ENCODE peak calls at places on chromosome 3, in four cellular contexts. Z is HepG2, I is HCT116, S is K562. Q is an unnamed sample.

GRCh38 chr3:128395500-128396125 is 71.1 kb downstream of the DNAJB8 start:
- DNase-seq in S (peak), Z (no peak), I (no peak), Q (no peak)

GRCh38 chr3:96334779-96335178 is 479.6 kb upstream of the EPHA6 start:
- DNase-seq in I (no peak), Z (no peak), S (no peak), Q (no peak)

GRCh38 chr3:150797155-150797554 is 34.2 kb upstream of the SIAH2 start:
- DNase-seq in I (no peak), Z (no peak), S (no peak), Q (no peak)

GRCh38 chr3:45343947-45344346 is 44.4 kb upstream of the LARS2 start:
- DNase-seq in S (peak), Z (peak), I (peak), Q (no peak)

GRCh38 chr3:133113526-133113925 is 75.3 kb downstream of the TMEM108 start:
- DNase-seq in I (no peak), S (no peak), Z (no peak), Q (no peak)

GRCh38 chr3:150035400-150035799 is 64.7 kb upstream of the PFN2 start:
- DNase-seq in Z (no peak), S (no peak), I (no peak), Q (no peak)

GRCh38 chr3:155321418-155321817 is 27.9 kb upstream of the STRIT1 start:
- DNase-seq in I (no peak), Z (no peak), S (no peak), Q (no peak)

GRCh38 chr3:175852560-175852959 is 993.4 kb downstream of the NAALADL2 start:
- DNase-seq in S (no peak), Z (no peak), I (no peak), Q (no peak)

GRCh38 chr3:33437556-33438283 is 2.5 kb downstream of the UBP1 start:
- DNase-seq in S (no peak), Z (peak), I (no peak), Q (no peak)

GRCh38 chr3:169604568-169604967 is 58.9 kb downstream of the MECOM start:
- DNase-seq in Z (no peak), S (no peak), I (peak), Q (no peak)

GRCh38 chr3:60461199-60461598 is 790.1 kb downstream of the FHIT start:
- DNase-seq in I (no peak), Z (no peak), S (no peak), Q (no peak)

GRCh38 chr3:157082305-157082981 is 77.5 kb downstream of the CCNL1 start:
- DNase-seq in I (peak), Z (no peak), S (no peak), Q (no peak)

GRCh38 chr3:110608566-110608965 is 463.1 kb upstream of the NECTIN3 start:
- DNase-seq in I (no peak), S (no peak), Z (no peak), Q (no peak)

GRCh38 chr3:9715764-9716437 is 12.3 kb downstream of the CPNE9 start:
- DNase-seq in I (peak), S (peak), Z (peak), Q (no peak)

GRCh38 chr3:155031191-155031590 is 48.9 kb upstream of the MME start:
- DNase-seq in I (no peak), Z (no peak), S (no peak), Q (no peak)

GRCh38 chr3:5055352-5056004 is 66.6 kb upstream of the ARL8B start:
- DNase-seq in Z (no peak), S (no peak), I (no peak), Q (no peak)

GRCh38 chr3:103919327-103919726 is 1447.4 kb upstream of the ALCAM start:
- DNase-seq in S (no peak), I (no peak), Z (no peak), Q (no peak)

GRCh38 chr3:50365080-50365841 is 5.9 kb upstream of the TMEM115 start:
- DNase-seq in S (peak), I (peak), Z (no peak), Q (no peak)

GRCh38 chr3:57864853-57865252 is 108.7 kb downstream of the SLMAP start:
- DNase-seq in I (no peak), Z (no peak), S (no peak), Q (no peak)

GRCh38 chr3:50157821-50158556 is 2.9 kb downstream of the SEMA3F start:
- DNase-seq in I (no peak), S (peak), Z (no peak), Q (no peak)

GRCh38 chr3:183527980-183528379 is 27.5 kb downstream of the KLHL6 start:
- DNase-seq in I (no peak), S (no peak), Z (no peak), Q (no peak)

GRCh38 chr3:110871869-110872268 is 199.7 kb upstream of the NECTIN3 start:
- DNase-seq in I (no peak), S (no peak), Z (no peak), Q (no peak)

GRCh38 chr3:151567477-151567876 is 106.6 kb upstream of the IGSF10 start:
- DNase-seq in S (no peak), Z (no peak), I (no peak), Q (no peak)

DNA sequence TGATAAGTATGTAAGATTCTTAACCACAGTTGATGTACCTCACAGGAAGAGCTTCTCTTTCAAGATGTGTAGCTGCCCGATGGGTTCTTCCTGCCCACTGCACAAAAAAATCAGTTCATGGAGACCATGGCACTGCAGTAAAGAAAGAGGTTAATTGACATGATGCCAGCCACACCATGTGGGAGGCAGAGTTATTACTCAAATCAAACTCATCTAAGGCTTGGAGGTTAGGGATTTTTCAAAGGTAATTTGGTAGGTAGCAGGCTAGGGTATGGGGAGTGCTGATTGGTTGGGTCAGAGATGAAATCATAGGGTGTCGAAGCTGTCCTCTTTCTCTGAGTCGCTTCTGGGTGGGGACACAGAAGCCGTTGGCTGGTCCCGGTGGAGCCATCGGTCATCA is 57.4 kb upstream of the BDH1 start:
- DNase-seq in Z (no peak), S (no peak), I (no peak), Q (no peak)
- TF ChIP-seq TCF7L2 in Z (no peak), S (no peak), I (no peak), Q (no peak)

GRCh38 chr3:159879598-159879997 is 109.0 kb upstream of the IL12A start:
- DNase-seq in I (no peak), Z (no peak), S (no peak), Q (no peak)
- TF ChIP-seq TCF7L2 in I (no peak), Z (no peak), S (no peak), Q (no peak)

GRCh38 chr3:123757281-123757940 is 126.7 kb downstream of the MYLK start:
- DNase-seq in I (no peak), S (no peak), Z (no peak), Q (no peak)

GRCh38 chr3:123752228-123752627 is 131.9 kb downstream of the MYLK start:
- DNase-seq in Z (no peak), S (no peak), I (no peak), Q (no peak)

GRCh38 chr3:123753321-123753720 is 130.8 kb downstream of the MYLK start:
- DNase-seq in Z (no peak), S (no peak), I (no peak), Q (no peak)

GRCh38 chr3:123755508-123755907 is 128.6 kb downstream of the MYLK start:
- DNase-seq in I (no peak), S (no peak), Z (peak), Q (no peak)

DNA sequence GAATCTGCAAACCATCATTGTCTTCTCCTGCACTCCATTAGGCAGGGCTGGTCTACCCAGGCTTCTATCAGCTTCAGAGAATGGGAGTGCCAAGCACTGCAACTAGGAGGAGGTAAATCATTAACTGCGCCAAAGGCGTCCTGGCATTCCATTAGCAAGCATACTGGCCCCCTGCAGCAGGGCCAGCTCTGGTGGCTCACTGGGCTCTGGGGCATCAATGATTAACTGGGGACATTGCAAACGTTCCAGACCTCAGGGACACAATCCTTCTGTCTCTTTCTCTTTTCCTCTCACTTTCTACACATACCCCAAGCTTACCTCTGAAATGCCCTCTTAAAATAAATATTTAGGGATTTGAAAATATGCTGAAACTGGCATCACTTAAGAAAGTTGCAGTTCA is 129.0 kb downstream of the MYLK start:
- DNase-seq in S (no peak), Z (peak), I (no peak), Q (no peak)
- TF ChIP-seq TCF7L2 in S (no peak), Z (no peak), I (no peak), Q (no peak)

GRCh38 chr3:195455789-195456188 is 13.0 kb upstream of the ACAP2 start:
- DNase-seq in I (no peak), S (no peak), Z (no peak), Q (no peak)

GRCh38 chr3:195461518-195462307 is 18.9 kb upstream of the ACAP2 start:
- DNase-seq in S (no peak), I (no peak), Z (no peak), Q (no peak)

GRCh38 chr3:195460355-195460754 is 17.5 kb upstream of the ACAP2 start:
- DNase-seq in I (no peak), S (peak), Z (no peak), Q (no peak)

GRCh38 chr3:195462308-195462610 is 19.4 kb upstream of the ACAP2 start:
- DNase-seq in I (no peak), S (no peak), Z (no peak), Q (no peak)

GRCh38 chr3:195458188-195458800 is 15.5 kb upstream of the ACAP2 start:
- DNase-seq in S (no peak), I (no peak), Z (no peak), Q (no peak)
- TF ChIP-seq TCF7L2 in S (no peak), I (no peak), Z (no peak), Q (no peak)

GRCh38 chr3:122925756-122926155 is 101.8 kb downstream of the SEMA5B start:
- DNase-seq in I (no peak), S (no peak), Z (no peak), Q (no peak)
- TF ChIP-seq TCF7L2 in I (no peak), S (no peak), Z (no peak), Q (no peak)

DNA sequence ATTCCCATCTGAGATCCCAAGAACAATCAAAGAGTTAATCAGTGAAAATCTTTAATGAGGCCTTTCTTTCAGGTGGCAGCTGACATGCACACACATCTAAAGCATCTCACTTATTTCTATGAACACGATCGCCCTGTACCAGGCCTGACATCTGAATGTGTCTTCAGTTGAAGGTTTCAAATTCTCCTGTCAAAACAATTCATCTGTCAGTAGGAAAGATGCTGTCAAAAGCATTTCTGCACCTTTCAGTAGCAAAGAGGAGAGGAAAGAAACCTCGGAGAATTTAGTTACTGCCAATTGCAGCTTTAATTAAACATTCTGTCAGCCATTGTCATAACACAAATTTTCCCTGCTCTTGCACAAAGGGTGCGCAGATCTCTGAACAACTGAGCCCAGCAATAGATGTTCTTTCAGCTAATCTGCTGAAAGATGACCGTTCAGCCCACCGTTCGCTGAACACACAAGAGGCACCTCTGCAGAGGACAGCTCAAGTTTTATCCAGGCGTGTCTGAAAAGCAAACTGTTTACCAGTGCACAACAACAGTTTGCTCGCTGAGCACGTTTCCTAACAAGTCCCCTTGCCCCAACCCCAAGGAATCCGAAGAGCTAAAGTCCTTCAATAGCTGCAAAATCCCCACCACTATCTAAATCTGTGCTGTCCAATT is 34.1 kb downstream of the LRIG1 start:
- DNase-seq in S (no peak), Z (no peak), I (no peak), Q (no peak)
- TF ChIP-seq TCF7L2 in S (no peak), Z (no peak), I (no peak), Q (no peak)

GRCh38 chr3:141360888-141361598 is 7.3 kb upstream of the ZBTB38 start:
- DNase-seq in Z (peak), S (peak), I (peak), Q (peak)
- TF ChIP-seq TCF7L2 in Z (peak), S (no peak), I (no peak), Q (peak)

GRCh38 chr3:193791041-193792032 is 198.3 kb downstream of the OPA1 start:
- DNase-seq in S (no peak), I (no peak), Z (no peak), Q (no peak)

GRCh38 chr3:193794002-193794835 is 201.2 kb downstream of the OPA1 start:
- DNase-seq in Z (peak), I (no peak), S (peak), Q (no peak)

GRCh38 chr3:193796089-193796488 is 203.1 kb downstream of the OPA1 start:
- DNase-seq in S (peak), Z (no peak), I (no peak), Q (no peak)

GRCh38 chr3:193798097-193798496 is 205.1 kb downstream of the OPA1 start:
- DNase-seq in Z (no peak), S (no peak), I (no peak), Q (no peak)

GRCh38 chr3:193795062-193795690 is 202.2 kb downstream of the OPA1 start:
- DNase-seq in Z (no peak), S (no peak), I (no peak), Q (no peak)
- TF ChIP-seq TCF7L2 in Z (no peak), S (no peak), I (no peak), Q (no peak)

GRCh38 chr3:16817201-16817600 is 67.6 kb upstream of the PLCL2 start:
- DNase-seq in Z (no peak), S (no peak), I (no peak), Q (no peak)

GRCh38 chr3:16813336-16813735 is 71.4 kb upstream of the PLCL2 start:
- DNase-seq in Z (no peak), I (no peak), S (no peak), Q (no peak)

GRCh38 chr3:16818194-16818593 is 66.6 kb upstream of the PLCL2 start:
- DNase-seq in I (no peak), Z (no peak), S (no peak), Q (no peak)

GRCh38 chr3:16818945-16819344 is 65.8 kb upstream of the PLCL2 start:
- DNase-seq in S (no peak), Z (no peak), I (no peak), Q (no peak)

DNA sequence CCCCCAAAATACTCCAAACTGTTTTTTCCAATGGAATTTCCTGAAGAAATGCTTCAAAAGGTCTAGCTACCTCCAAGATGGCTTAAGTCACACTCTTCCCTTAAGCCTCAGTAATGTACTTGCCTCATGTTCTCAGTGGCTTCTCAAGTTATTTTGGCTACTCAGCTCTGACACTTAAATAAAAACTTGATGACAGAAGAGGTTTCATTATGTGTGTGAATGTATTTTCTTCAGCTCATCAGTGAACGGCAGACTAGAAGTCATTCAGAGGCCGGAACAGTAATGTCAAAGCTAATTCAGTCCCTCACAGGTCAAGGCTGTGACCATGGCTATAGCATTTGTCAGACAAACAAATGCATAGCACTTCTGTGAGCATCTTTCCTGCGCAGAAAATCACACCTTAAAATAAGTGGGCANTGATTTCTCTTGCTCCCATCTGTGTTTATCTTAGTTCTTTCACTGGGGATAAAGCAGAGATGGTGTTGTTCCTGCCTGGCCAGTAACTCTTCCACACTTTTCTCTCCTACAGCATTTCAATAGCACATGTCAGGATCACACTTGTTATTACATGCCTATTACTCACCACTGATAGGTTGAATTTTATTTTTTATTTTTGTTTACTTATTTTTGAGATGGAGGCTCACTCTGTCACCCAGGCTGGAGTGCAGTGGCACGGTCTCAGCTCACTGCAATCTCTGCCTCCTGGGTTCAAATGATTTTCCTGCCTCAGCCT is 68.5 kb upstream of the PLCL2 start:
- DNase-seq in I (no peak), Z (no peak), S (no peak), Q (no peak)
- TF ChIP-seq TCF7L2 in I (no peak), Z (no peak), S (no peak), Q (no peak)

GRCh38 chr3:19931180-19931692 is 2.8 kb downstream of the EFHB start:
- DNase-seq in I (no peak), S (no peak), Z (no peak), Q (no peak)
- TF ChIP-seq TCF7L2 in I (no peak), S (no peak), Z (no peak), Q (no peak)

Q was measured in Panc1.